ENCODE peak calls at places on chromosomes 3 and 15, in four cellular contexts. O is smooth muscle cell of the brain vasculature; M is Peyer's patch; W is activated CD4-positive, alpha-beta T cell treated with anti-CD3 and anti-CD28 coated beads, Interleukin-2, amount 50 U/mL, for 1 hour. D is an unnamed sample.

GRCh38 chr3:63966007-63966406 is 53.8 kb upstream of the SCAANT1 start:
- DNase-seq in O (no peak), W (no peak), M (no peak), D (no peak)

GRCh38 chr3:196988241-196989029 is 19.8 kb upstream of the PIGZ start:
- DNase-seq in M (peak; percentile 83), W (no peak), O (no peak), D (no peak)

GRCh38 chr3:15476378-15476777 is 45.1 kb downstream of the COLQ start:
- DNase-seq in M (no peak), O (no peak), W (no peak), D (no peak)

GRCh38 chr3:33919312-33919711 is 120.9 kb downstream of the PDCD6IP start:
- DNase-seq in M (no peak), W (no peak), O (no peak), D (no peak)

GRCh38 chr15:71753346-71753745 is 57.0 kb upstream of the NR2E3 start:
- DNase-seq in O (no peak), W (no peak), M (no peak), D (no peak)

GRCh38 chr3:23877324-23877980 is 39.3 kb downstream of the NKIRAS1 start:
- DNase-seq in O (no peak), W (no peak), M (no peak), D (no peak)

GRCh38 chr3:35505181-35505580 is 134.1 kb upstream of the ARPP21 start:
- DNase-seq in M (peak; percentile 38), O (no peak), W (no peak), D (no peak)

GRCh38 chr3:190229632-190230424 is 92.4 kb downstream of the CLDN1 start:
- DNase-seq in M (no peak), O (no peak), W (no peak), D (no peak)

GRCh38 chr15:67828969-67829646 is 3.8 kb downstream of the SKOR1 start:
- DNase-seq in O (no peak), M (no peak), W (no peak), D (no peak)

GRCh38 chr15:82570721-82571519 is 30.7 kb upstream of the RPS17 start:
- DNase-seq in M (no peak), O (no peak), W (no peak), D (no peak)

GRCh38 chr15:29268706-29269484 is 727 bp downstream of the NSMCE3 start:
- DNase-seq in M (peak; percentile 70), O (no peak), W (peak; percentile 58), D (peak; percentile 59)

GRCh38 chr3:126556637-126557414 is 1.9 kb downstream of the C3orf22 start:
- DNase-seq in W (no peak), O (no peak), M (peak; percentile 35), D (no peak)

GRCh38 chr15:34584321-34584668 is 844 bp upstream of the GOLGA8B start:
- DNase-seq in M (no peak), W (no peak), O (no peak), D (peak; percentile 60)

GRCh38 chr3:99500485-99500884 is 137.9 kb upstream of the COL8A1 start:
- DNase-seq in W (no peak), O (no peak), M (no peak), D (no peak)

GRCh38 chr15:73927003-73927475 is 777 bp downstream of the LOXL1 start:
- DNase-seq in O (no peak), W (peak; percentile 40), M (peak; percentile 69), D (peak; percentile 69)

GRCh38 chr3:150242220-150242938 is 165.7 kb upstream of the TSC22D2 start:
- DNase-seq in O (peak; percentile 62), M (no peak), W (no peak), D (no peak)

GRCh38 chr3:52091566-52092290 is 35.4 kb upstream of the DUSP7 start:
- DNase-seq in M (no peak), O (no peak), W (no peak), D (peak; percentile 26)

GRCh38 chr3:113948015-113948917 is 453 bp downstream of the ZDHHC23 start:
- DNase-seq in O (no peak), M (peak; percentile 77), W (peak; percentile 13), D (peak; percentile 88)

GRCh38 chr3:38404286-38404685 is 49.4 kb upstream of the ACVR2B start:
- DNase-seq in M (no peak), O (peak; percentile 61), W (no peak), D (no peak)

GRCh38 chr15:78630886-78631633 is 9.9 kb downstream of the CHRNB4 start:
- DNase-seq in W (no peak), O (no peak), M (no peak), D (no peak)